ENCODE peak calls at places on chromosome 6, in nine cellular contexts. B is brain microvascular endothelial cell; X is left lung; J is right cardiac atrium; P is RWPE1; E is thyroid gland; I is H9; S is naive thymus-derived CD4-positive, alpha-beta T cell; Q is cardiac muscle cell. Y is an unnamed sample.

GRCh38 chr6:1136415-1136774 is 175.5 kb upstream of the FOXQ1 start:
- DNase-seq in B (peak), X (no peak), J (peak), P (peak), E (peak), I (no peak), S (no peak), Q (no peak), Y (peak)

GRCh38 chr6:18444176-18444575 is 57.0 kb downstream of the RNF144B start:
- DNase-seq in B (no peak), X (no peak), J (no peak), P (no peak), E (no peak), I (no peak), S (no peak), Q (no peak), Y (no peak)

GRCh38 chr6:21883528-21883927 is 290.0 kb downstream of the SOX4 start:
- DNase-seq in B (no peak), X (no peak), J (no peak), P (no peak), E (no peak), I (no peak), S (peak), Q (no peak), Y (no peak)

GRCh38 chr6:73713426-73714147 is 17.6 kb downstream of the CD109 start:
- DNase-seq in B (no peak), X (no peak), J (no peak), P (no peak), E (no peak), I (no peak), S (no peak), Q (no peak), Y (no peak)

GRCh38 chr6:139161169-139161568 is 26.3 kb downstream of the HECA start:
- DNase-seq in B (no peak), X (no peak), J (no peak), P (no peak), E (peak), I (no peak), S (peak), Q (no peak), Y (peak)

GRCh38 chr6:16929814-16930213 is 168.6 kb upstream of the ATXN1 start:
- DNase-seq in B (peak), X (no peak), J (no peak), P (no peak), E (no peak), I (no peak), S (no peak), Q (no peak), Y (no peak)

GRCh38 chr6:70241031-70241430 is 61.9 kb downstream of the COL9A1 start:
- DNase-seq in B (no peak), X (no peak), J (no peak), P (no peak), E (no peak), I (no peak), S (no peak), Q (no peak), Y (no peak)

GRCh38 chr6:24125980-24126379 is at the start of gene NRSN1:
- DNase-seq in B (no peak), X (no peak), J (peak), P (peak), E (peak), I (peak), S (no peak), Q (peak), Y (no peak)

GRCh38 chr6:4637691-4638433 is 138.3 kb upstream of the CDYL start:
- DNase-seq in B (peak), X (no peak), J (no peak), P (peak), E (no peak), I (no peak), S (no peak), Q (no peak), Y (peak)

GRCh38 chr6:84553527-84553926 is 210.9 kb downstream of the TBX18 start:
- DNase-seq in B (no peak), X (no peak), J (no peak), P (no peak), E (no peak), I (no peak), S (no peak), Q (no peak), Y (no peak)

GRCh38 chr6:70325009-70325408 is 22.1 kb upstream of the COL9A1 start:
- DNase-seq in B (no peak), X (no peak), J (no peak), P (no peak), E (no peak), I (no peak), S (no peak), Q (no peak), Y (no peak)

GRCh38 chr6:110532401-110532800 is 56.0 kb upstream of the SLC22A16 start:
- DNase-seq in B (no peak), X (no peak), J (no peak), P (no peak), E (no peak), I (no peak), S (no peak), Q (no peak), Y (no peak)

GRCh38 chr6:73290435-73290834 is 27.4 kb upstream of the KHDC1 start:
- DNase-seq in B (peak), X (no peak), J (no peak), P (no peak), E (no peak), I (no peak), S (no peak), Q (no peak), Y (no peak)

GRCh38 chr6:30964075-30964474 is 19.4 kb upstream of the MUC21 start:
- DNase-seq in B (no peak), X (no peak), J (no peak), P (no peak), E (no peak), I (no peak), S (no peak), Q (no peak), Y (no peak)

GRCh38 chr6:169804427-169804826 is 53.0 kb downstream of the ERMARD start:
- DNase-seq in B (no peak), X (no peak), J (no peak), P (no peak), E (no peak), I (no peak), S (no peak), Q (no peak), Y (no peak)

GRCh38 chr6:126112171-126112632 is 125.9 kb downstream of the TRMT11 start:
- DNase-seq in B (no peak), X (no peak), J (no peak), P (no peak), E (no peak), I (no peak), S (no peak), Q (peak), Y (peak)

GRCh38 chr6:79574636-79575035 is 37.4 kb upstream of the LCA5 start:
- DNase-seq in B (peak), X (no peak), J (no peak), P (peak), E (no peak), I (peak), S (no peak), Q (no peak), Y (no peak)

GRCh38 chr6:156703719-156704118 is 73.5 kb upstream of the ARID1B start:
- DNase-seq in B (no peak), X (no peak), J (no peak), P (no peak), E (no peak), I (no peak), S (no peak), Q (no peak), Y (no peak)

GRCh38 chr6:79868098-79868722 is 79.1 kb downstream of the ELOVL4 start:
- DNase-seq in B (peak), X (no peak), J (no peak), P (peak), E (peak), I (peak), S (peak), Q (peak), Y (no peak)

GRCh38 chr6:9527679-9528286 is 887.1 kb downstream of the TFAP2A start:
- DNase-seq in B (no peak), X (no peak), J (no peak), P (no peak), E (no peak), I (no peak), S (no peak), Q (no peak), Y (no peak)

GRCh38 chr6:20953019-20953418 is 418.8 kb downstream of the CDKAL1 start:
- DNase-seq in B (no peak), X (no peak), J (no peak), P (no peak), E (no peak), I (no peak), S (no peak), Q (no peak), Y (no peak)

GRCh38 chr6:157726892-157727628 is 96.0 kb upstream of the SNX9 start:
- DNase-seq in B (no peak), X (no peak), J (peak), P (no peak), E (no peak), I (no peak), S (no peak), Q (no peak), Y (no peak)

GRCh38 chr6:27368202-27368601 is 20.4 kb upstream of the ZNF391 start:
- DNase-seq in B (no peak), X (no peak), J (no peak), P (no peak), E (no peak), I (no peak), S (no peak), Q (no peak), Y (no peak)

GRCh38 chr6:100134703-100135102 is 140.7 kb upstream of the MCHR2 start:
- DNase-seq in B (peak), X (no peak), J (no peak), P (no peak), E (no peak), I (no peak), S (no peak), Q (no peak), Y (no peak)

GRCh38 chr6:12275084-12275483 is 15.1 kb upstream of the EDN1 start:
- DNase-seq in B (peak), X (no peak), J (no peak), P (no peak), E (no peak), I (no peak), S (no peak), Q (no peak), Y (no peak)

GRCh38 chr6:89330910-89331309 is 15.8 kb upstream of the GABRR2 start:
- DNase-seq in B (no peak), X (no peak), J (no peak), P (no peak), E (no peak), I (no peak), S (no peak), Q (no peak), Y (no peak)

GRCh38 chr6:4727236-4727635 is 49.0 kb upstream of the CDYL start:
- DNase-seq in B (no peak), X (no peak), J (no peak), P (no peak), E (no peak), I (no peak), S (no peak), Q (no peak), Y (no peak)

GRCh38 chr6:169825558-169826225 is 74.3 kb downstream of the ERMARD start:
- DNase-seq in B (no peak), X (no peak), J (no peak), P (no peak), E (no peak), I (no peak), S (no peak), Q (no peak), Y (no peak)

GRCh38 chr6:47307362-47308222 is 2.1 kb downstream of the TNFRSF21 start:
- DNase-seq in B (no peak), X (no peak), J (no peak), P (no peak), E (no peak), I (no peak), S (no peak), Q (no peak), Y (no peak)

GRCh38 chr6:48505621-48506020 is 394.6 kb upstream of the PTCHD4 start:
- DNase-seq in B (no peak), X (no peak), J (no peak), P (no peak), E (no peak), I (no peak), S (no peak), Q (no peak), Y (no peak)

GRCh38 chr6:130788954-130789353 is 38.3 kb upstream of the SMLR1 start:
- DNase-seq in B (no peak), X (no peak), J (no peak), P (no peak), E (no peak), I (no peak), S (no peak), Q (no peak), Y (no peak)

DNA sequence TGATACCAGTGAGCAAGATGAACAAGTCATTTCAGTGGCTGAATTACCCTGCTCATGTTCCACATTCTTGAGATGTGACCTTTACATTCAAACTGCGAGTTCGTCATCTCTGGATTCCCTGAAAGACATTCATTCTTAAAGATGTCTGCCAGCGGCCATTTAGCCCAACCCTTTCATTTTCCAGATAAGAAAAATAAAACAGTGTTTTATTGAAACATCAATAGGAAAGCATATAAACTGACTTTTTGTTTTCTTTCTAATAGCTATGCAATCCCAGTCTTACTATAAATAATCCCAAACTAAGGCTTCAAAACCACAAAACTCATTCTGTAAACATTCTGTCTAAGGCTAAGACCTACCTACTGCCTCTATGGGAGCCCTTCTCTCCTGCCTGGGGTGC is 134.0 kb downstream of the SAMD5 start:
- DNase-seq in B (peak), X (no peak), J (no peak), P (no peak), E (no peak), I (no peak), S (no peak), Q (no peak), Y (no peak)
- H3K27ac ChIP-seq in B (peak), X (no peak), J (no peak), P (no peak), E (no peak), I (no peak), S (no peak), Q (no peak), Y (no peak)

GRCh38 chr6:137699036-137699683 is 167.9 kb upstream of the TNFAIP3 start:
- DNase-seq in B (no peak), X (no peak), J (no peak), P (no peak), E (no peak), I (no peak), S (no peak), Q (no peak), Y (no peak)
- H3K27ac ChIP-seq in B (no peak), X (peak), J (no peak), P (no peak), E (no peak), I (no peak), S (no peak), Q (peak), Y (peak)

GRCh38 chr6:135937126-135937525 is 85.6 kb downstream of the PDE7B start:
- DNase-seq in B (no peak), X (no peak), J (no peak), P (no peak), E (no peak), I (no peak), S (no peak), Q (no peak), Y (no peak)
- H3K27ac ChIP-seq in B (peak), X (no peak), J (no peak), P (no peak), E (no peak), I (no peak), S (no peak), Q (no peak), Y (peak)

GRCh38 chr6:163461696-163462095 is 47.2 kb downstream of the QKI start:
- DNase-seq in B (no peak), X (no peak), J (no peak), P (no peak), E (no peak), I (no peak), S (no peak), Q (no peak), Y (no peak)

GRCh38 chr6:163460307-163460782 is 45.8 kb downstream of the QKI start:
- DNase-seq in B (peak), X (no peak), J (no peak), P (peak), E (no peak), I (no peak), S (peak), Q (no peak), Y (no peak)

GRCh38 chr6:163457637-163458561 is 43.4 kb downstream of the QKI start:
- DNase-seq in B (peak), X (no peak), J (no peak), P (peak), E (no peak), I (no peak), S (no peak), Q (peak), Y (peak)

GRCh38 chr6:163459536-163459935 is 45.0 kb downstream of the QKI start:
- DNase-seq in B (no peak), X (no peak), J (no peak), P (no peak), E (no peak), I (no peak), S (no peak), Q (no peak), Y (no peak)

GRCh38 chr6:163459007-163459406 is 44.5 kb downstream of the QKI start:
- DNase-seq in B (no peak), X (no peak), J (no peak), P (no peak), E (no peak), I (no peak), S (no peak), Q (no peak), Y (no peak)
- H3K27ac ChIP-seq in B (peak), X (no peak), J (peak), P (no peak), E (no peak), I (no peak), S (peak), Q (peak), Y (no peak)

DNA sequence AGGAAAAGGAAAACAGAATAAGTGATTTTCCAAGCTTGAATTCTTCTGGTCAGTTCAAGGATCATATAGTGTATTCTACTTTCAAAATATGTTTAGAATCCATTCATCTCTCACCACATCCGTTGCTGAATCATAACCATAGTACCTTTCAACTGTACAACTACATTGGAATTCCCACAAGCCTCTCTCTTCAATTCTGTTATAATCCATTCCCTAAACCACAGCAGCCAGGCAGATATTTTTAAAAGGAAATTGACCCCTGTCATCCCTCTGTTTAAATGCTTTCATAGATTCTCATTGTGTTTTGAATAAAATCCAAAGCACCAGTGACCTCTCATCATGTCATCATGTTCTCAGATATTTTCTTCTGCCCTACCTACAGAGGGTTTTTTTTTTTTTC is 412.7 kb downstream of the GRIK2 start:
- DNase-seq in B (peak), X (no peak), J (no peak), P (no peak), E (no peak), I (no peak), S (no peak), Q (no peak), Y (no peak)
- H3K27ac ChIP-seq in B (peak), X (no peak), J (no peak), P (no peak), E (no peak), I (no peak), S (no peak), Q (no peak), Y (peak)

DNA sequence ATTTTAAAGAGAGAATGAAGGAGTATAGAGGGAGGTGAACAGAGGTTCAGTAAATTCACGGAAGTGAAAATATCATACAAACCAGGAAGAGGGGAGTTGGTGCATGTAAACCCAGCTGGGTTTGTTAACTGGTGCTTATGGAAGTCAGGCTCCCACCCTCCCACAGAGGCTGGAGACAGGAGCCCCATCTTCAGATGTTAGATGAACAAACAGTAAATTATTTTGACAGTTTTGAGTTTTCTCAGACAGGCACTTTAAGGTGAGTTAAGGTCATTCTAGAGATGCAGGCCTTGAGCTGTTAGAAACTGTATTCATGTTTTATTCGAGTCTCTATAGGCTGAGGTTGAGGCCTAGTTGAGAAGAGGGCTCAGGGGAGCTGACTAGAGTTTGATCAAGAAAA is 41.8 kb upstream of the FUCA2 start:
- DNase-seq in B (no peak), X (no peak), J (no peak), P (no peak), E (no peak), I (no peak), S (no peak), Q (no peak), Y (no peak)
- H3K27ac ChIP-seq in B (no peak), X (no peak), J (no peak), P (no peak), E (no peak), I (no peak), S (no peak), Q (no peak), Y (no peak)

GRCh38 chr6:14710421-14710820 is 535.4 kb upstream of the JARID2 start:
- DNase-seq in B (no peak), X (no peak), J (no peak), P (no peak), E (no peak), I (no peak), S (no peak), Q (no peak), Y (no peak)

GRCh38 chr6:14707971-14708465 is 537.9 kb upstream of the JARID2 start:
- DNase-seq in B (no peak), X (no peak), J (no peak), P (no peak), E (no peak), I (no peak), S (no peak), Q (no peak), Y (no peak)

GRCh38 chr6:14709900-14710299 is 536.0 kb upstream of the JARID2 start:
- DNase-seq in B (no peak), X (no peak), J (no peak), P (no peak), E (no peak), I (no peak), S (no peak), Q (no peak), Y (no peak)

GRCh38 chr6:14711056-14711703 is 534.7 kb upstream of the JARID2 start:
- DNase-seq in B (peak), X (peak), J (no peak), P (peak), E (no peak), I (peak), S (peak), Q (peak), Y (no peak)

GRCh38 chr6:14709066-14709670 is 536.7 kb upstream of the JARID2 start:
- DNase-seq in B (no peak), X (no peak), J (no peak), P (no peak), E (no peak), I (no peak), S (no peak), Q (no peak), Y (no peak)
- H3K27ac ChIP-seq in B (no peak), X (no peak), J (no peak), P (no peak), E (no peak), I (no peak), S (no peak), Q (no peak), Y (no peak)

Y was measured in epithelial cell of prostate.